ENCODE peak calls at places on chromosomes 1 and 21, in four cellular contexts. L, W, D and P are unnamed samples.

GRCh38 chr1:230849451-230850194 is 18.7 kb downstream of the C1orf198 start:
- DNase-seq in L (no peak), W (no peak), D (no peak), P (peak; percentile 11)

GRCh38 chr21:36164427-36164784 is 7.8 kb downstream of the DOP1B start:
- DNase-seq in L (no peak), W (peak; percentile 86), D (no peak), P (no peak)

GRCh38 chr1:56577859-56578663 is 1.3 kb downstream of the PLPP3 start:
- DNase-seq in L (no peak), W (peak; percentile 34), D (no peak), P (peak; percentile 26)

GRCh38 chr1:57066980-57067615 is 101.3 kb upstream of the C8B start:
- DNase-seq in L (no peak), W (peak; percentile 18), D (no peak), P (no peak)

GRCh38 chr1:246459213-246459612 is 47.9 kb downstream of the SMYD3 start:
- DNase-seq in L (no peak), W (no peak), D (no peak), P (no peak)

GRCh38 chr1:236303675-236304074 is 21.9 kb upstream of the ERO1B start:
- DNase-seq in L (peak; percentile 32), W (no peak), D (peak; percentile 30), P (no peak)

GRCh38 chr1:1286313-1287261 is 6.4 kb downstream of the SCNN1D start:
- DNase-seq in L (no peak), W (no peak), D (no peak), P (no peak)

GRCh38 chr1:155003766-155004351 is 1.3 kb downstream of the ZBTB7B start:
- DNase-seq in L (peak; percentile 75), W (peak; percentile 70), D (no peak), P (peak; percentile 85)

GRCh38 chr1:201645956-201646355 is 107.0 kb downstream of the NAV1 start:
- DNase-seq in L (no peak), W (no peak), D (no peak), P (no peak)

GRCh38 chr1:230073371-230074035 is 6.5 kb downstream of the GALNT2 start:
- DNase-seq in L (no peak), W (no peak), D (no peak), P (peak; percentile 27)

GRCh38 chr1:93908394-93909145 is 660 bp downstream of the GCLM start:
- DNase-seq in L (peak; percentile 43), W (peak; percentile 43), D (no peak), P (peak; percentile 15)

GRCh38 chr1:150121236-150121862 is 28.4 kb upstream of the PLEKHO1 start:
- DNase-seq in L (no peak), W (no peak), D (no peak), P (no peak)

GRCh38 chr21:31201548-31201947 is 142.5 kb downstream of the TIAM1 start:
- DNase-seq in L (no peak), W (no peak), D (peak; percentile 35), P (no peak)

GRCh38 chr1:3695326-3696217 is 43.3 kb downstream of the TP73 start:
- DNase-seq in L (peak; percentile 83), W (peak; percentile 10), D (no peak), P (peak; percentile 40)

GRCh38 chr1:229032455-229032854 is 238.5 kb upstream of the RAB4A start:
- DNase-seq in L (no peak), W (peak; percentile 57), D (no peak), P (no peak)

GRCh38 chr1:164495915-164496314 is 63.1 kb upstream of the PBX1 start:
- DNase-seq in L (no peak), W (no peak), D (no peak), P (no peak)
- TF ChIP-seq ESRRA in L (no peak), W (no peak), D (no peak), P (no peak)

DNA sequence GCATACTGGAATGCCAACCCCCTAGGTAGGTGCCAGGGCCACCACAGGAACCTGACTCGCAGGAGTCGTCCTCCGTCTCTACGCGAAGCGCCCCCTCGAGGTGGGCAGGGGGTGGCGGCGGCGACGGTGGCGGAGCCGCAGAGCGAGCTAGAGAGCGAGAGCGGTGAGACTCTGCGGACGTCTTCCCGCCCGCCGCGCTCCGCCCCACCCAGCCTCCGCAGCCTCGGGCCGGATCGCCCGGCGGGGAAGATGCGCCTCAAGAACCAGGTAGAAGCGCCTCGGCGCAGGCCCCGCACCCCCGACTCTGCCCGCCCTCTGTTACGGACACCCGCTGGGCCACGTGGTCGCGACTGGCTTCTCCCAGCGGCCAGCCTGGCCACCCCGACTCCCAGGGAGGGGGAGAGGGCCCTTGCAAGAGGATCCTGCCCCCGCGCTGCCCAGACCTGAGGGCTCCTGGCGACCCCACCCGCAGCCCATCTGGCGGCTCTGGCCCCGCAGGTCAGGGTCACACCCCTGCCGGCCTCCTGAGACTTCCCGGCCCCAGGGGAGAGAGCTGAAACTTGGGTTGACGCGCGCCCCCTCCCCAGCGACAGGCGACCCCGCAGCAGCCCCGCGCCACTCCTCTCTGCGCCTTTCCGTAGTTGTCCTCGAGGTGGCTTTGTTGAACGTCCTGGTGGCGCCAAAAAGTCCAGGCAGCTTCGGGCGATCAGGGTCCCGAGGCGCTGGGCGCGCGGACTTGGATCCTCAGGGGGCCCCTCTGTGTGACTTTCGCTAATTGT is 24.4 kb upstream of the AGBL4 start:
- DNase-seq in L (no peak), W (no peak), D (no peak), P (peak; percentile 19)
- H3K4me3 ChIP-seq in L (no peak overlapping the region), W (no peak overlapping the region), D (no peak overlapping the region), P (peak overlapping the region; percentile 34)

GRCh38 chr1:91014475-91014874 is 7.4 kb downstream of the ZNF644 start:
- DNase-seq in L (no peak), W (peak; percentile 89), D (no peak), P (no peak)
- TF ChIP-seq ESRRA in L (no peak), W (no peak), D (no peak), P (no peak)

DNA sequence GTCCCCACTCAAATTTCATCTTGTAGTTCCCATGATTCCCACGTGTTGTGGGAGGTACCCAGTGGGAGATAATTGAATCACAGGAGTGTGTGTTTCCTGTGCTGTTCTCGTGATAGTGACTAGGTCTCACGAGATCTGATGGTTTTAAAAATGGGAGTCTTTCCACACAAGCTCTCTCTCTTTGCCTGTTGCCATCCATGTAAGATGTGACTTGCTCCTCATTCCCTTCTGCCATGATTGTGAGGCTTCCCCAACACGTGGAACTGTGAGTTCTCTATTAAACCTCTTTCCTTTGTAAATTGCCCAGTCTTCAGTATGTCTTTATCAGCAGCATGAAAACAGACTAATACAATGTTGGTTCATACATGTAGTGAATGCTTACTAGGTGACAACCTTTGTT is 163.2 kb upstream of the PALMD start:
- DNase-seq in L (no peak), W (no peak), D (no peak), P (no peak)
- H3K4me3 ChIP-seq in L (no peak overlapping the region), W (no peak overlapping the region), D (no peak overlapping the region), P (no peak overlapping the region)

DNA sequence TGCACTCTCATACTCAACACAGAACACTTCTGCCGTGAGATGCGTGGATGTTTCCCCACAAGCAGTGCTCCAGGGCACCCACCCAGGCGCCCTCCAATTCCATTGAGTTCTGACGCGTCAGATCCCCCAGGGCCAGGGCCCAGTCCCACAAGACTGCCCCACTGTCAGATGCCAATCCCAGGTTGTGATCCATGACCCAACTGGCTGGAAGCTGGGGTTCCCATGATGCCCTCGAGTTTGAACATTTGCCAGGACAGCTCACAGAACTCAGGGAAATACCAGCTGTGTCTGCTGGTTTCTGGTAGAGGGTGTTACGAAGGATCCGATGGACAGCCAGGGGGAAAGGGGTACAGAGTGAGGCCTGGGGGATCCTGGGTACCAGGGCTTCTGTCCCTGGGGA is 58.4 kb downstream of the AGPAT3 start:
- DNase-seq in L (no peak), W (no peak), D (no peak), P (no peak)
- TF ChIP-seq ESRRA in L (no peak), W (no peak), D (no peak), P (no peak)

GRCh38 chr1:178659789-178660208 is 65.2 kb upstream of the RALGPS2 start:
- DNase-seq in L (no peak), W (no peak), D (peak; percentile 75), P (no peak)
- H3K4me3 ChIP-seq in L (no peak overlapping the region), W (no peak overlapping the region), D (peak overlapping the region; percentile 30), P (no peak overlapping the region)

GRCh38 chr1:7420706-7421105 is 350.4 kb upstream of the VAMP3 start:
- DNase-seq in L (no peak), W (no peak), D (no peak), P (no peak)

GRCh38 chr1:7422561-7422960 is 348.5 kb upstream of the VAMP3 start:
- DNase-seq in L (no peak), W (no peak), D (no peak), P (no peak)

GRCh38 chr1:7422081-7422480 is 349.0 kb upstream of the VAMP3 start:
- DNase-seq in L (no peak), W (no peak), D (no peak), P (no peak)

GRCh38 chr1:7422966-7423365 is 348.1 kb upstream of the VAMP3 start:
- DNase-seq in L (no peak), W (no peak), D (no peak), P (no peak)

GRCh38 chr1:7421471-7422075 is 349.5 kb upstream of the VAMP3 start:
- DNase-seq in L (no peak), W (no peak), D (no peak), P (no peak)
- TF ChIP-seq ESRRA in L (no peak), W (no peak), D (no peak), P (no peak)

GRCh38 chr1:25619101-25619890 is 2.7 kb downstream of the MAN1C1 start:
- DNase-seq in L (peak; percentile 61), W (no peak), D (no peak), P (no peak)
- H3K4me3 ChIP-seq in L (no peak overlapping the region), W (no peak overlapping the region), D (no peak overlapping the region), P (no peak overlapping the region)

GRCh38 chr1:53130598-53130877 is 11.9 kb downstream of the SLC1A7 start:
- DNase-seq in L (no peak), W (no peak), D (no peak), P (no peak)
- TF ChIP-seq ESRRA in L (no peak), W (no peak), D (no peak), P (no peak)

DNA sequence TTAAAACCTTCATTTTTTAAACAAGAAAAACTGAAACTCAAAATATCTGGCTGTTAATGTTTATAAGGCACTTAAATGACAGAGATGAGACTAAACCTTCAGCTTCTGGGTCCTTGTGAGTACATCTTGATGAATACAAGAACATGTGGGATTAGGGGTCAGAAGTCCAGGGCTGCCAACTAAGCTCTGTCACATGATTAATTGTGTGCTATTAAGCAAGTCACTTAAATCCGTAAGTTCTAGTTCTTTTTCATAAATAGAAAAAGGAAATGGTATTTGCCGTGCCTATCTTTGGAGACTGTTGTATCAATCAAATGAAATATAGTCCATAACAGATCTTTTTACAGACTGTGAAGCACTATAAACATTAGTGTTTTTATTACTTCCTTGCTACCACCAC is 43.2 kb upstream of the KCTD3 start:
- DNase-seq in L (no peak), W (no peak), D (no peak), P (no peak)
- H3K4me3 ChIP-seq in L (no peak overlapping the region), W (no peak overlapping the region), D (no peak overlapping the region), P (no peak overlapping the region)